ENCODE peak calls at places on chromosomes 2 and 18, in five cellular contexts. Z, M, U, Y and W are unnamed samples.

GRCh38 chr2:11802782-11803191 is 56.4 kb downstream of the LPIN1 start:
- DNase-seq in Z (no peak), M (no peak), U (no peak), Y (no peak), W (no peak)

GRCh38 chr2:204108301-204108700 is 171.7 kb downstream of the ICOS start:
- DNase-seq in Z (no peak), M (peak; percentile 49), U (no peak), Y (peak; percentile 21), W (no peak)

GRCh38 chr2:33340265-33340664 is 136.2 kb upstream of the RASGRP3 start:
- DNase-seq in Z (no peak), M (no peak), U (peak; percentile 51), Y (no peak), W (no peak)

GRCh38 chr2:150716186-150716585 is 228.7 kb upstream of the RND3 start:
- DNase-seq in Z (no peak), M (no peak), U (no peak), Y (no peak), W (no peak)

GRCh38 chr18:10488022-10488421 is 33.6 kb downstream of the APCDD1 start:
- DNase-seq in Z (no peak), M (no peak), U (no peak), Y (no peak), W (no peak)

GRCh38 chr2:127355407-127356008 is 32.3 kb downstream of the MAP3K2 start:
- DNase-seq in Z (no peak), M (peak; percentile 42), U (no peak), Y (no peak), W (no peak)

GRCh38 chr2:162072181-162072702 is 1.8 kb downstream of the DPP4 start:
- DNase-seq in Z (no peak), M (no peak), U (no peak), Y (no peak), W (no peak)

GRCh38 chr2:235358981-235359471 is 134.8 kb upstream of the AGAP1 start:
- DNase-seq in Z (no peak), M (no peak), U (no peak), Y (no peak), W (no peak)

GRCh38 chr2:174753038-174753633 is 11.1 kb downstream of the CHRNA1 start:
- DNase-seq in Z (no peak), M (no peak), U (no peak), Y (peak; percentile 31), W (no peak)

GRCh38 chr2:138846216-138846821 is 66.1 kb upstream of the NXPH2 start:
- DNase-seq in Z (no peak), M (peak; percentile 59), U (no peak), Y (no peak), W (no peak)

GRCh38 chr18:11224166-11224565 is 74.8 kb upstream of the PIEZO2 start:
- DNase-seq in Z (no peak), M (no peak), U (no peak), Y (no peak), W (no peak)

GRCh38 chr18:48859311-48860275 is 91.2 kb downstream of the SMAD7 start:
- DNase-seq in Z (no peak), M (no peak), U (peak; percentile 48), Y (no peak), W (no peak)

GRCh38 chr2:214069254-214069653 is 341.6 kb upstream of the VWC2L start:
- DNase-seq in Z (no peak), M (no peak), U (no peak), Y (no peak), W (no peak)

GRCh38 chr2:121489284-121489683 is 41.4 kb upstream of the RNU4ATAC start:
- DNase-seq in Z (no peak), M (no peak), U (no peak), Y (no peak), W (no peak)

GRCh38 chr2:159177357-159177756 is 109.1 kb downstream of the WDSUB1 start:
- DNase-seq in Z (no peak), M (no peak), U (no peak), Y (no peak), W (no peak)

GRCh38 chr2:74596584-74596983 is 42.1 kb downstream of the DOK1 start:
- DNase-seq in Z (no peak), M (no peak), U (no peak), Y (no peak), W (no peak)

GRCh38 chr18:50203801-50204604 is 9.1 kb upstream of the MYO5B start:
- DNase-seq in Z (no peak), M (no peak), U (peak; percentile 60), Y (no peak), W (no peak)

GRCh38 chr18:24089059-24089458 is 49.8 kb upstream of the CABYR start:
- DNase-seq in Z (no peak), M (no peak), U (no peak), Y (no peak), W (no peak)

GRCh38 chr2:220347661-220348060 is 720.2 kb downstream of the SLC4A3 start:
- DNase-seq in Z (no peak), M (no peak), U (no peak), Y (no peak), W (no peak)

GRCh38 chr2:88603146-88603545 is 24.1 kb downstream of the EIF2AK3 start:
- DNase-seq in Z (no peak), M (no peak), U (no peak), Y (no peak), W (no peak)

GRCh38 chr2:235170536-235171510 is 219.0 kb downstream of the SH3BP4 start:
- DNase-seq in Z (no peak), M (no peak), U (no peak), Y (no peak), W (no peak)

GRCh38 chr2:212926948-212927347 is 224.5 kb downstream of the IKZF2 start:
- DNase-seq in Z (no peak), M (no peak), U (no peak), Y (no peak), W (no peak)

DNA sequence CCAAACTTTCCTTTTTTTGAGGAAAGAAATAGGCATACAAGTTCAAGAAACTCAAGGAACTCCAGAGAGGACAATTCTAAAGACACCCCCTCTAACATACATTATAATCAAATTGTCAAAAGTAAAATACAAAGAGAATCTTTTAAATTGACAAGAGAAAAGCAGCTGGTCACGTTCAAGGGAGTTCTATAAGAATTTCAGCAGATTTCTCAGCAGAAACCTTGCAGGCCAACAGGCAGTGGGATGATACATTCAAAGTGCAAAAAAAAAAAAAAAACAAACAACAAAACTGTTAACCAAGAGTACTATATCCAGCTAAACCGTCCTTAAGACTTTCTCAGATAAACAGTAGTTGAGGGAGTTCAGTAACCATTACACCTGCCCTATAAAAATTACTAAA is 33.9 kb downstream of the CCDC138 start:
- DNase-seq in Z (no peak), M (no peak), U (no peak), Y (no peak), W (no peak)
- H3K9me3 ChIP-seq in Z (no peaks in the 10 kb centered on the region), M (no peaks in the 10 kb centered on the region), U (no peaks in the 10 kb centered on the region), Y (no peaks in the 10 kb centered on the region), W (peaks cover 5% of the 10 kb centered on the region)

GRCh38 chr2:6841537-6842287 is 24.0 kb downstream of the CMPK2 start:
- DNase-seq in Z (no peak), M (no peak), U (no peak), Y (no peak), W (no peak)

GRCh38 chr2:6846540-6846939 is 19.2 kb downstream of the CMPK2 start:
- DNase-seq in Z (no peak), M (no peak), U (no peak), Y (no peak), W (no peak)

GRCh38 chr2:6846967-6847695 is 18.6 kb downstream of the CMPK2 start:
- DNase-seq in Z (no peak), M (no peak), U (no peak), Y (no peak), W (no peak)

GRCh38 chr2:6845903-6846302 is 19.8 kb downstream of the CMPK2 start:
- DNase-seq in Z (no peak), M (no peak), U (no peak), Y (no peak), W (no peak)

DNA sequence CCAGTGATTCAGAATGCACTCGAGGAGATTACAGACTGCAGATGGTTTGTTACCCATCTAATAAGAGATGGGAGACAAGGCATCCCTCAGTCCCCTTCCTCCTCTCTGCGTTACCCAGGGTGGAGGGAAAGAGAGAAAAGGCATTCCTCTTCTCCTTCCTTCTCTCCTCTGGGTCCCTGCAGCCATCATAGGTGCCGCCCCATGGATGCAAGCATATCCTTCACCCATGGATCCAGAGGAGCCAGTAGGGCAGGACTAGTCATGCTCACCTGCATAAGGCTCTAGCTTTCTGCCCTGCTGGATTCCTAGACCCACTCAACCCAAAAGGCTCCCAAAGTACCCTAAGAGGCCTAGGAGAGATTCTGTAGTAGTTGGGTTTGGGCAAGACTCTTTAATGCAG is 20.4 kb downstream of the CMPK2 start:
- DNase-seq in Z (no peak), M (peak; percentile 61), U (no peak), Y (no peak), W (no peak)
- H3K9me3 ChIP-seq in Z (peaks cover 74% of the 10 kb centered on the region), M (peaks cover 29% of the 10 kb centered on the region), U (peaks cover 50% of the 10 kb centered on the region), Y (peaks cover 48% of the 10 kb centered on the region), W (peaks cover 36% of the 10 kb centered on the region)

DNA sequence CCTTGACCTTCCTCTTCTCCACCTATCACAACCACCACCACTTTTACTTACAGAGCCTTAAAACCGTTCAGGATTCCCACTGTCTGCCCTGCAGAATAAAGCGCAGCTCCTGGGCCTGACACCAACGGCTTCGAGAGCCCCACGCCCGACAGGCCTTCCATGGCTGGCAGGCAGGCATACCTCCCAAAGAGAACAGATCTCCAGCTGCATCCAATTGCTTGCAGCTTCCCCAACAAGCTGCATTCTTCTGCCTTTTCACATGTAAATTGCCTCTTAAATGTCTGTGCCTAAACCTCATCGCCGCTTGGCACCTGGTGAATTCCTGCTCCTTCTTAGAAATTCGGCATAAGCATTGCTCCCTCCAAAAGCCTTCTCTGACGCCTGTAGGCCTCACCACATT is 31.5 kb upstream of the FAM124B start:
- DNase-seq in Z (no peak), M (no peak), U (no peak), Y (no peak), W (no peak)
- H3K9me3 ChIP-seq in Z (no peaks in the 10 kb centered on the region), M (no peaks in the 10 kb centered on the region), U (no peaks in the 10 kb centered on the region), Y (no peaks in the 10 kb centered on the region), W (no peaks in the 10 kb centered on the region)

GRCh38 chr2:27961997-27962396 is 71.5 kb downstream of the BABAM2 start:
- DNase-seq in Z (no peak), M (no peak), U (no peak), Y (no peak), W (no peak)

GRCh38 chr2:27965841-27966240 is 75.3 kb downstream of the BABAM2 start:
- DNase-seq in Z (no peak), M (no peak), U (no peak), Y (no peak), W (no peak)

GRCh38 chr2:27966466-27966865 is 75.9 kb downstream of the BABAM2 start:
- DNase-seq in Z (no peak), M (no peak), U (no peak), Y (no peak), W (no peak)

GRCh38 chr2:27963454-27963853 is 72.9 kb downstream of the BABAM2 start:
- DNase-seq in Z (no peak), M (no peak), U (no peak), Y (no peak), W (no peak)

DNA sequence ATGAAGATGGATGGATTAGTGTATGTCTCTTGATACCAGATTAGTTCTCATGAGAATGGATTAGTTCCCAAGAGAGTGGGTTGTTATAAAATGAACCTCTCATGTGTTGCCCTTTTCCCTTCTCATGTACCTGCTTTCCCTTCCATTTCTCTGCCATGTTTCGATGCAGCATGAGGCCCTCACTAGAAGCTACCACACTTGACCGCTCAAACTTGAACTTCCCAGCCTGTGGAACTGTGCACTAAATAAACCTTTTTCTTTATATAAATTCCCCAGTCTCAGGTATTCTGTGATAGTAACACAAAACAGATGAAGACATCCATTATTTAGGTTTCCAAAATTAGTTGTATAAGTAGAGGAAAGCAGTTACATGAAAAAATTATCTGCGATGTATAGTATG is 73.5 kb downstream of the BABAM2 start:
- DNase-seq in Z (no peak), M (no peak), U (no peak), Y (no peak), W (no peak)
- H3K9me3 ChIP-seq in Z (peaks cover 5% of the 10 kb centered on the region), M (no peaks in the 10 kb centered on the region), U (peaks cover 13% of the 10 kb centered on the region), Y (no peaks in the 10 kb centered on the region), W (no peaks in the 10 kb centered on the region)